ENCODE peak calls at places on chromosomes 4 and X, in eight cellular contexts. One of them, this sample, is unnamed.

GRCh38 chr4:139628184-139629012 is 37.2 kb upstream of the MGST2 start:
- DNase-seq in ureter: no peak
- DNase-seq in ELR: no peak
- DNase-seq in SW480: no peak
- DNase-seq in adipocyte: no peak
- DNase-seq in activated CD8-positive, alpha-beta memory T cell treated with anti-CD3 and anti-CD28 coated beads for 48 hours: no peak
- DNase-seq in A172: no peak
- DNase-seq in CD4-positive, alpha-beta T cell: no peak
- DNase-seq in this sample: no peak

GRCh38 chrX:134244043-134244442 is 7.1 kb downstream of the CCDC160 start:
- DNase-seq in ureter: no peak
- DNase-seq in SW480: no peak
- DNase-seq in CD4-positive, alpha-beta T cell: no peak
- DNase-seq in A172: no peak
- DNase-seq in adipocyte: peak; percentile 51
- DNase-seq in activated CD8-positive, alpha-beta memory T cell treated with anti-CD3 and anti-CD28 coated beads for 48 hours: no peak
- DNase-seq in ELR: peak; percentile 4
- DNase-seq in this sample: no peak

GRCh38 chrX:22589845-22590244 is 317.1 kb downstream of the CBLL2 start:
- DNase-seq in ELR: no peak
- DNase-seq in SW480: no peak
- DNase-seq in adipocyte: no peak
- DNase-seq in activated CD8-positive, alpha-beta memory T cell treated with anti-CD3 and anti-CD28 coated beads for 48 hours: no peak
- DNase-seq in CD4-positive, alpha-beta T cell: no peak
- DNase-seq in A172: no peak
- DNase-seq in ureter: no peak
- DNase-seq in this sample: no peak

GRCh38 chr4:100778431-100778830 is 260.6 kb upstream of the EMCN start:
- DNase-seq in ELR: no peak
- DNase-seq in ureter: no peak
- DNase-seq in adipocyte: no peak
- DNase-seq in A172: no peak
- DNase-seq in activated CD8-positive, alpha-beta memory T cell treated with anti-CD3 and anti-CD28 coated beads for 48 hours: no peak
- DNase-seq in CD4-positive, alpha-beta T cell: no peak
- DNase-seq in SW480: no peak
- DNase-seq in this sample: no peak

GRCh38 chr4:24598025-24598424 is 13.7 kb upstream of the DHX15 start:
- DNase-seq in ELR: no peak
- DNase-seq in A172: no peak
- DNase-seq in SW480: no peak
- DNase-seq in CD4-positive, alpha-beta T cell: no peak
- DNase-seq in activated CD8-positive, alpha-beta memory T cell treated with anti-CD3 and anti-CD28 coated beads for 48 hours: no peak
- DNase-seq in ureter: peak; percentile 55
- DNase-seq in adipocyte: no peak
- DNase-seq in this sample: peak; percentile 99

GRCh38 chr4:66048861-66049260 is 378.6 kb upstream of the EPHA5 start:
- DNase-seq in CD4-positive, alpha-beta T cell: no peak
- DNase-seq in A172: no peak
- DNase-seq in adipocyte: peak; percentile 40
- DNase-seq in activated CD8-positive, alpha-beta memory T cell treated with anti-CD3 and anti-CD28 coated beads for 48 hours: no peak
- DNase-seq in ELR: no peak
- DNase-seq in ureter: no peak
- DNase-seq in SW480: no peak
- DNase-seq in this sample: no peak

GRCh38 chr4:176883681-176884418 is 91.1 kb upstream of the VEGFC start:
- DNase-seq in ureter: no peak
- DNase-seq in CD4-positive, alpha-beta T cell: no peak
- DNase-seq in activated CD8-positive, alpha-beta memory T cell treated with anti-CD3 and anti-CD28 coated beads for 48 hours: no peak
- DNase-seq in ELR: peak; percentile 93
- DNase-seq in adipocyte: peak; percentile 44
- DNase-seq in A172: peak; percentile 91
- DNase-seq in SW480: no peak
- DNase-seq in this sample: no peak

GRCh38 chr4:155208258-155209054 is at the start of gene NPY2R:
- DNase-seq in A172: no peak
- DNase-seq in activated CD8-positive, alpha-beta memory T cell treated with anti-CD3 and anti-CD28 coated beads for 48 hours: no peak
- DNase-seq in ureter: no peak
- DNase-seq in SW480: no peak
- DNase-seq in CD4-positive, alpha-beta T cell: no peak
- DNase-seq in ELR: no peak
- DNase-seq in adipocyte: peak; percentile 3
- DNase-seq in this sample: no peak

GRCh38 chrX:78960888-78961287 is 15.7 kb downstream of the P2RY10 start:
- DNase-seq in ureter: no peak
- DNase-seq in ELR: no peak
- DNase-seq in A172: no peak
- DNase-seq in SW480: no peak
- DNase-seq in CD4-positive, alpha-beta T cell: no peak
- DNase-seq in activated CD8-positive, alpha-beta memory T cell treated with anti-CD3 and anti-CD28 coated beads for 48 hours: no peak
- DNase-seq in adipocyte: no peak
- DNase-seq in this sample: no peak

GRCh38 chrX:68941385-68941952 is 112.6 kb downstream of the EFNB1 start:
- DNase-seq in ureter: peak; percentile 20
- DNase-seq in SW480: no peak
- DNase-seq in ELR: no peak
- DNase-seq in adipocyte: no peak
- DNase-seq in A172: no peak
- DNase-seq in activated CD8-positive, alpha-beta memory T cell treated with anti-CD3 and anti-CD28 coated beads for 48 hours: no peak
- DNase-seq in CD4-positive, alpha-beta T cell: no peak
- DNase-seq in this sample: no peak

GRCh38 chrX:70508296-70508911 is 63.8 kb downstream of the DLG3 start:
- DNase-seq in adipocyte: no peak
- DNase-seq in CD4-positive, alpha-beta T cell: no peak
- DNase-seq in ureter: no peak
- DNase-seq in ELR: peak; percentile 49
- DNase-seq in SW480: no peak
- DNase-seq in activated CD8-positive, alpha-beta memory T cell treated with anti-CD3 and anti-CD28 coated beads for 48 hours: no peak
- DNase-seq in A172: peak; percentile 36
- DNase-seq in this sample: no peak

GRCh38 chr4:143246977-143247376 is 62.3 kb downstream of the USP38 start:
- DNase-seq in ureter: no peak
- DNase-seq in adipocyte: no peak
- DNase-seq in A172: no peak
- DNase-seq in CD4-positive, alpha-beta T cell: no peak
- DNase-seq in ELR: no peak
- DNase-seq in SW480: no peak
- DNase-seq in activated CD8-positive, alpha-beta memory T cell treated with anti-CD3 and anti-CD28 coated beads for 48 hours: no peak
- DNase-seq in this sample: no peak

GRCh38 chr4:147407261-147408045 is 73.4 kb upstream of the EDNRA start:
- DNase-seq in A172: no peak
- DNase-seq in adipocyte: no peak
- DNase-seq in ureter: no peak
- DNase-seq in CD4-positive, alpha-beta T cell: no peak
- DNase-seq in ELR: peak; percentile 8
- DNase-seq in activated CD8-positive, alpha-beta memory T cell treated with anti-CD3 and anti-CD28 coated beads for 48 hours: no peak
- DNase-seq in SW480: no peak
- DNase-seq in this sample: no peak

GRCh38 chr4:84952004-84952403 is 14.5 kb downstream of the WDFY3 start:
- DNase-seq in ureter: no peak
- DNase-seq in activated CD8-positive, alpha-beta memory T cell treated with anti-CD3 and anti-CD28 coated beads for 48 hours: no peak
- DNase-seq in ELR: peak; percentile 71
- DNase-seq in A172: peak; percentile 42
- DNase-seq in CD4-positive, alpha-beta T cell: no peak
- DNase-seq in SW480: no peak
- DNase-seq in adipocyte: peak; percentile 56
- DNase-seq in this sample: no peak